ENCODE peak calls at places on chromosomes 1 and 21, in four cellular contexts. M is CD8-positive, alpha-beta T cell; I is thyroid gland; G is epithelial cell of esophagus. H is an unnamed sample.
A peak's percentile ranks its signal among the peaks of the same experiment; 100 is the strongest.

GRCh38 chr1:64912191-64912590 is 54.2 kb downstream of the JAK1 start:
- DNase-seq in I (no peak), M (no peak), G (no peak), H (no peak)

GRCh38 chr1:226635456-226635941 is 86.9 kb downstream of the STUM start:
- DNase-seq in I (no peak), G (peak; percentile 65), M (peak; percentile 55), H (no peak)

GRCh38 chr1:151980287-151981177 is 13.1 kb downstream of the S100A10 start:
- DNase-seq in I (no peak), G (peak; percentile 47), M (no peak), H (peak; percentile 88)

GRCh38 chr1:12287869-12288268 is 58.0 kb downstream of the VPS13D start:
- DNase-seq in G (no peak), I (no peak), M (no peak), H (no peak)

GRCh38 chr1:94597701-94598100 is 56.1 kb upstream of the F3 start:
- DNase-seq in I (no peak), M (no peak), G (peak; percentile 93), H (no peak)

GRCh38 chr21:41751621-41752020 is 15.2 kb downstream of the RIPK4 start:
- DNase-seq in M (no peak), I (peak; percentile 93), G (peak; percentile 95), H (no peak)

GRCh38 chr21:33762798-33763572 is 120.7 kb downstream of the ITSN1 start:
- DNase-seq in I (no peak), M (no peak), G (no peak), H (peak; percentile 24)

GRCh38 chr1:210416049-210416448 is 87.3 kb downstream of the HHAT start:
- DNase-seq in G (no peak), I (no peak), M (no peak), H (no peak)

GRCh38 chr1:902802-903201 is 20.9 kb upstream of the SAMD11 start:
- DNase-seq in M (no peak), I (no peak), G (no peak), H (no peak)

GRCh38 chr1:174966000-174966572 is 33.7 kb upstream of the CACYBP start:
- DNase-seq in I (no peak), G (peak; percentile 82), M (no peak), H (no peak)

GRCh38 chr1:184187097-184187496 is 135.6 kb downstream of the TSEN15 start:
- DNase-seq in I (no peak), M (no peak), G (no peak), H (no peak)

GRCh38 chr1:171299342-171299741 is 14.6 kb upstream of the FMO4 start:
- DNase-seq in M (no peak), G (no peak), I (no peak), H (no peak)

GRCh38 chr1:27070390-27071048 is 57.9 kb upstream of the TENT5B start:
- DNase-seq in M (no peak), G (peak; percentile 15), I (peak; percentile 65), H (no peak)

GRCh38 chr1:224762701-224763100 is 146.6 kb downstream of the CNIH3 start:
- DNase-seq in I (no peak), G (no peak), M (no peak), H (no peak)

GRCh38 chr1:47782414-47783165 is 214.6 kb downstream of the TRABD2B start:
- DNase-seq in M (no peak), I (no peak), G (peak; percentile 64), H (no peak)

GRCh38 chr1:226887006-226887405 is 16.6 kb downstream of the PSEN2 start:
- DNase-seq in I (no peak), G (no peak), M (no peak), H (no peak)

GRCh38 chr1:200342511-200343400 is 67.1 kb downstream of the ZNF281 start:
- DNase-seq in G (peak; percentile 43), I (no peak), M (no peak), H (peak; percentile 63)

GRCh38 chr1:178870944-178871343 is at the start of gene ANGPTL1:
- DNase-seq in M (no peak), G (no peak), I (peak; percentile 49), H (peak; percentile 74)

GRCh38 chr1:91682882-91683597 is 182.4 kb downstream of the CDC7 start:
- DNase-seq in I (no peak), G (no peak), M (no peak), H (no peak)

GRCh38 chr21:35206141-35207125 is 157.3 kb upstream of the RUNX1 start:
- DNase-seq in I (no peak), M (no peak), G (peak; percentile 28), H (no peak)

GRCh38 chr1:33001282-33001681 is 35.4 kb downstream of the AK2 start:
- DNase-seq in I (peak; percentile 37), M (no peak), G (no peak), H (no peak)

GRCh38 chr1:180098242-180098995 is 56.2 kb upstream of the QSOX1 start:
- DNase-seq in G (peak; percentile 75), I (no peak), M (no peak), H (peak; percentile 62)

GRCh38 chr1:43530483-43531452 is at the start of gene PTPRF:
- DNase-seq in I (peak; percentile 73), M (peak; percentile 34), G (peak; percentile 62), H (no peak)

GRCh38 chr1:102529446-102529845 is 532.7 kb upstream of the OLFM3 start:
- DNase-seq in I (no peak), M (no peak), G (no peak), H (no peak)

GRCh38 chr1:58325797-58326196 is 220.7 kb downstream of the OMA1 start:
- DNase-seq in M (no peak), I (no peak), G (no peak), H (no peak)

GRCh38 chr1:158286487-158286886 is 3.2 kb upstream of the CD1C start:
- DNase-seq in I (no peak), G (no peak), M (no peak), H (no peak)

GRCh38 chr1:162388615-162389014 is 7.1 kb downstream of the C1orf226 start:
- DNase-seq in M (no peak), I (no peak), G (no peak), H (no peak)

GRCh38 chr1:77514871-77515776 is 167.3 kb downstream of the ZZZ3 start:
- DNase-seq in M (no peak), G (no peak), I (no peak), H (peak; percentile 59)

GRCh38 chr1:231407537-231408396 is 14.3 kb downstream of the EGLN1 start:
- DNase-seq in M (no peak), I (no peak), G (peak; percentile 41), H (peak; percentile 45)

GRCh38 chr1:24481098-24481497 is 21.5 kb upstream of the RCAN3 start:
- DNase-seq in I (no peak), M (peak; percentile 64), G (no peak), H (no peak)

GRCh38 chr1:45454464-45454863 is 36.5 kb downstream of the TESK2 start:
- DNase-seq in M (no peak), G (no peak), I (no peak), H (no peak)

DNA sequence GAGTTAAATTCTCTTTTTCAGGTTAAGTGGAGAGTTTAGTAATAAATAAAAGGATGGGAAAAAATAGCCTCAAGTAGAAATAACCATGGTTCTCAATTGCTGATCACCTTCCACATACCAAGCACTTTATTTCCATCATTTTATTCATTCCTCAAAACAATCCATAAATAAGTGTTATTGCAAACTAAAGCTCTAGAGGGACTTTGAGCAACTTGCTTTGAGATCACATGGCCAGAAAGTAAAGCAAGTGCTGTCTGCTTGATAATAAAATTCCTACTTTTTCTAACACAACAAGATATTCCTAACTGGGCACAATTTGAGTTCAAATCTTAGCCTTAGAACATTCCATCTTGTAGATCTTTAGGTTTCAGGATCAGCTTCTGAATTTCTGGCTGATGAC is 97.1 kb upstream of the C1orf87 start:
- DNase-seq in M (no peak), G (no peak), I (no peak), H (no peak)
- TF ChIP-seq CTCF in M (no peak), G (peak; percentile 15), I (no peak), H (no peak)

DNA sequence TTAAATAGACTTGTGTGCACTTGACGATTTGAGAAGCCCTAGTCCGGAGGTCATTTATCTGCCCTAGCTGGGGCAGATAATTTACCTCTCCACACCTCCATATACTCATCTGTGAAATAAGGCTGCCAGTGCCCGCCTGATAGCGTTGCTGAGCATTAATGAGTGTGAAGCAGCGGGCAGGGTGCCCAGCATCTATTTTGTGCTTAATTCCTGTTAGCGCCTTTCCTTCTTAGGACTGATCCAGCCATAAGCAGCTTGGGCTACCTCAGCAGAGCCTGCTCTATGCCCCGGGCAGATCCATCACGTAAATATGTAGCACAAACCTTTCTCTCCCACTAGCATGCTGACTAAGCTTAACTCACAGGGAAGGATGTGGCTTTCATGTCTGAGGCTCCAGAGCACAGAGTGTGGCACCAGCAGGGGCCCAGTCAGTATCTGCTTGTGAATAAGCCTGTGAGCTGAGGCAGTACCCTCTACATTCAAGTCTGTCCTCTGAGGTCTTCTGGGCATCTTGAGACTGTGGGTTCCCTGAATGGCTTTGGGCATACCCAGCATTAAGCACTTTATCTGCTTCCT is 21.5 kb upstream of the RNF187 start:
- DNase-seq in G (no peak), M (no peak), I (no peak), H (no peak)
- H3K4me3 ChIP-seq in G (no peak overlapping the region), M (no peak overlapping the region), I (no peak overlapping the region), H (no peak overlapping the region)

GRCh38 chr1:25758466-25759070 is 41.4 kb upstream of the SELENON start:
- DNase-seq in G (no peak), M (no peak), I (no peak), H (no peak)
- TF ChIP-seq CTCF in G (no peak), M (no peak), I (no peak), H (no peak)

GRCh38 chr1:190478193-190479007 is 736 bp upstream of the BRINP3 start:
- DNase-seq in I (no peak), M (no peak), G (peak; percentile 65), H (peak; percentile 48)

GRCh38 chr1:190479028-190479427 is 1.4 kb upstream of the BRINP3 start:
- DNase-seq in M (no peak), G (no peak), I (no peak), H (no peak)

GRCh38 chr1:190479537-190479936 is 1.9 kb upstream of the BRINP3 start:
- DNase-seq in G (no peak), M (no peak), I (no peak), H (no peak)

GRCh38 chr1:190475394-190476250 is 2.0 kb downstream of the BRINP3 start:
- DNase-seq in G (no peak), M (no peak), I (no peak), H (peak; percentile 5)

GRCh38 chr1:190477687-190478192 is at the start of gene BRINP3:
- DNase-seq in G (no peak), I (no peak), M (no peak), H (peak; percentile 8)
- H3K4me3 ChIP-seq in G (peak within 1 kb of the TSS; percentile 30), I (peak within 1 kb of the TSS; percentile 20), M (no peak within 1 kb of the TSS), H (peak within 1 kb of the TSS; percentile 38)

GRCh38 chr1:166164995-166165660 is 1.7 kb downstream of the FAM78B start:
- DNase-seq in I (peak; percentile 30), M (no peak), G (peak; percentile 54), H (peak; percentile 61)
- TF ChIP-seq CTCF in I (no peak), M (no peak), G (no peak), H (peak; percentile 65)

DNA sequence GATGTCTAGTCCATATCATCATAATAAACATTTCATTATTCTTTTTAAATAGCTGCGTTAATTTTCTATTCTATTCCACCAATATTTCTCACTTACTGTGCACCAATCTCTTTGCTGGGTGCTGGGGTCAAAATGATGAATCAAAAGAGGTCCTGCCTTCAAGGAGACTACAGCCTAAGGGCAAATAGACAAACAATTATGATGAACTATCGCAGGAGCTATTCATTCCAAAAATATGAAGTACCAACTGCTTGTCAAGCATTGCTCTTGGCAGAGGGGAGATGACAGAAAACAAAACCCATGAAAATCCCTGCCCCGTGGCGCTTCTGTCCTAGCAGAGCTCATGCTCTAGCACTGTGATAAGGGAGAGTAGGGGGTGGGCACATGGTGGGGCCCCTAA is 28.8 kb upstream of the SLC26A9 start:
- DNase-seq in M (no peak), I (no peak), G (no peak), H (no peak)
- H3K4me3 ChIP-seq in M (no peak overlapping the region), I (no peak overlapping the region), G (no peak overlapping the region), H (no peak overlapping the region)

H was measured in astrocyte of the spinal cord.